ENCODE peak calls at places on chromosome 5, in nine cellular contexts. Z is tibial artery; C is fibroblast of mammary gland; N is fibroblast of lung; A is lung; G is transverse colon; E is astrocyte; B is AG09319; U is CD4-positive, alpha-beta T cell. J is an unnamed sample.

GRCh38 chr5:175250426-175250825 is 193.6 kb downstream of the DRD1 start:
- DNase-seq in N (no peak), Z (no peak), G (no peak), E (no peak), U (no peak), A (no peak), C (no peak), B (no peak), J (no peak)

GRCh38 chr5:154937718-154938466 is at the start of gene GEMIN5:
- DNase-seq in E (peak), U (peak), G (peak), C (peak), B (peak), A (peak), N (peak), Z (peak), J (peak)

GRCh38 chr5:9927521-9927997 is 297.4 kb upstream of the TAS2R1 start:
- DNase-seq in Z (no peak), C (peak), U (no peak), B (no peak), G (no peak), A (no peak), N (peak), E (peak), J (no peak)

GRCh38 chr5:88298425-88298824 is 29.8 kb upstream of the TMEM161B start:
- DNase-seq in A (no peak), C (peak), N (peak), G (no peak), B (no peak), Z (no peak), E (peak), U (no peak), J (no peak)

GRCh38 chr5:179827684-179828083 is 7.0 kb downstream of the SQSTM1 start:
- DNase-seq in G (peak), B (no peak), N (peak), E (no peak), A (no peak), U (no peak), Z (no peak), C (peak), J (no peak)

GRCh38 chr5:90293931-90294330 is 115.6 kb downstream of the CETN3 start:
- DNase-seq in A (no peak), Z (no peak), G (no peak), C (peak), B (no peak), N (peak), U (no peak), E (peak), J (no peak)

GRCh38 chr5:35651002-35651756 is 33.5 kb downstream of the SPEF2 start:
- DNase-seq in B (peak), A (no peak), N (peak), C (peak), E (peak), U (peak), G (peak), Z (no peak), J (peak)

GRCh38 chr5:10293907-10294662 is 13.6 kb downstream of the CMBL start:
- DNase-seq in N (no peak), U (no peak), B (no peak), E (no peak), G (no peak), Z (no peak), C (peak), A (no peak), J (no peak)

GRCh38 chr5:860506-861150 is 9.8 kb upstream of the ZDHHC11 start:
- DNase-seq in C (no peak), G (no peak), E (no peak), N (no peak), U (no peak), B (no peak), Z (no peak), A (no peak), J (no peak)

GRCh38 chr5:135433626-135434426 is 13.3 kb downstream of the DCANP1 start:
- DNase-seq in U (no peak), Z (no peak), G (no peak), E (no peak), N (peak), C (peak), A (no peak), B (no peak), J (no peak)

GRCh38 chr5:116750626-116751188 is 176.1 kb upstream of the SEMA6A start:
- DNase-seq in U (no peak), C (no peak), Z (no peak), N (no peak), E (no peak), A (no peak), G (no peak), B (no peak), J (no peak)

GRCh38 chr5:150175536-150175935 is 9.0 kb downstream of the CDX1 start:
- DNase-seq in Z (no peak), A (no peak), G (no peak), N (no peak), B (no peak), E (no peak), U (no peak), C (peak), J (peak)

GRCh38 chr5:35856186-35857003 is at the start of gene IL7R:
- DNase-seq in N (peak), Z (no peak), U (no peak), A (no peak), B (no peak), E (peak), G (no peak), C (no peak), J (no peak)

GRCh38 chr5:139752506-139753350 is 42.9 kb upstream of the PSD2 start:
- DNase-seq in G (no peak), Z (no peak), B (no peak), C (peak), E (peak), U (no peak), A (no peak), N (no peak), J (no peak)

GRCh38 chr5:180208435-180209081 is 453 bp downstream of the RASGEF1C start:
- DNase-seq in A (no peak), U (no peak), N (no peak), G (no peak), B (no peak), Z (no peak), C (no peak), E (no peak), J (no peak)

GRCh38 chr5:81065492-81065891 is 105.3 kb downstream of the RASGRF2 start:
- DNase-seq in N (peak), U (no peak), A (no peak), Z (no peak), E (no peak), B (no peak), G (no peak), C (no peak), J (no peak)

GRCh38 chr5:32059779-32060178 is 114.3 kb downstream of the GOLPH3 start:
- DNase-seq in N (no peak), E (peak), A (no peak), U (no peak), B (no peak), G (no peak), Z (no peak), C (no peak), J (no peak)

GRCh38 chr5:175246242-175246891 is 197.6 kb downstream of the DRD1 start:
- DNase-seq in U (no peak), B (peak), Z (peak), G (peak), E (peak), N (peak), A (no peak), C (peak), J (no peak)

GRCh38 chr5:23820764-23821471 is 313.5 kb downstream of the PRDM9 start:
- DNase-seq in G (no peak), C (peak), E (no peak), B (no peak), Z (no peak), A (no peak), N (peak), U (no peak), J (no peak)

GRCh38 chr5:131068893-131069643 is 96.0 kb downstream of the HINT1 start:
- DNase-seq in U (peak), G (peak), E (no peak), N (no peak), Z (no peak), A (no peak), C (no peak), B (no peak), J (peak)

GRCh38 chr5:159341145-159341544 is 10.9 kb upstream of the IL12B start:
- DNase-seq in B (no peak), A (no peak), C (no peak), Z (no peak), U (no peak), N (no peak), E (no peak), G (no peak), J (no peak)

GRCh38 chr5:93088566-93088965 is 492.5 kb downstream of the NR2F1-AS1 start:
- DNase-seq in G (no peak), B (no peak), A (no peak), U (no peak), Z (no peak), E (no peak), N (no peak), C (no peak), J (no peak)

GRCh38 chr5:169499990-169500389 is 83.6 kb upstream of the SPDL1 start:
- DNase-seq in C (no peak), B (no peak), A (no peak), U (no peak), Z (no peak), E (no peak), G (no peak), N (no peak), J (no peak)

GRCh38 chr5:39501403-39501802 is 76.6 kb upstream of the DAB2 start:
- DNase-seq in Z (no peak), N (peak), U (no peak), B (no peak), E (peak), G (no peak), A (no peak), C (peak), J (no peak)

GRCh38 chr5:176714067-176714466 is 66.8 kb downstream of the TSPAN17 start:
- DNase-seq in B (no peak), E (no peak), G (no peak), N (no peak), C (peak), A (no peak), U (no peak), Z (no peak), J (no peak)

GRCh38 chr5:180284161-180284560 is 7.7 kb downstream of the MAPK9 start:
- DNase-seq in U (no peak), A (no peak), N (no peak), Z (no peak), C (no peak), G (no peak), E (no peak), B (no peak), J (no peak)

GRCh38 chr5:153005711-153006110 is 484.8 kb upstream of the GRIA1 start:
- DNase-seq in E (no peak), B (no peak), A (no peak), N (no peak), U (no peak), G (no peak), C (no peak), Z (no peak), J (no peak)

GRCh38 chr5:62143268-62144229 is 162.5 kb upstream of the KIF2A start:
- DNase-seq in E (peak), N (peak), Z (no peak), B (no peak), G (no peak), C (peak), U (no peak), A (no peak), J (no peak)

GRCh38 chr5:53425598-53426516 is 54.6 kb upstream of the FST start:
- DNase-seq in C (peak), A (no peak), U (no peak), Z (no peak), B (no peak), N (no peak), G (peak), E (peak), J (peak)

GRCh38 chr5:37495210-37495609 is 116.1 kb downstream of the WDR70 start:
- DNase-seq in N (peak), B (no peak), E (peak), A (no peak), C (peak), Z (no peak), U (no peak), G (no peak), J (no peak)
- TF ChIP-seq CTCF in N (peak), B (no peak), E (no peak), A (no peak), C (peak), Z (no peak), U (no peak), G (no peak), J (no peak)

DNA sequence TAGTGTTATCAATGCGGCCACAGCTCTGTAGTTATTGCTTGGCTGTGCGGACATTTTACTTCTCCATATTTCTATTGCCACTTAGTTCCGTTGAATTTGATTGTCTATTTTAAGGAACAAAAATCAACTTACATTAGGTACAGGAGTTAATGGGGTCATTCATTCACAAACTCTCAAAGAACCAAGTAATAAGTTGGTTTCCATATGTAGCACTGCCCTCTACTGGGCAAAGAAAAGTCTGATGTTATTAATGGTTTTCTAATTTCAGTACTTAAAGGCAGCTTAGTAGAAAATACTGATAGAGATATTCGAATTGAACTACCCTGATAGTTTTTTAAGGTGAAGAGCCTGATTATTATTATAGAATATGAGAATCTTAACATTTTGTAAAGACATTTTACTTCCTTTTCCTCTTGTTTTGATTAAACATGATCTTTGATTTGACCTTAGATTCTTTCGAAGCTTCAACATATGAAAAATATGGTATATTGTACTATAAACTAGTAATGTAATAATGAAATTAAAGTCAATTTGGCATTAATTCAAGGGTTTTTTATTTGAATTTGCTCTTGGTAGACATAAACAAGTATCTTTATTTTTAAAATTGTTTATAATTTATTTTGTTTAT is 119.5 kb upstream of the CTNND2 start:
- DNase-seq in A (no peak), U (no peak), Z (no peak), E (peak), N (peak), C (peak), G (no peak), B (no peak), J (peak)
- TF ChIP-seq CTCF in A (peak), U (peak), Z (no peak), E (peak), N (peak), C (peak), G (peak), B (peak), J (peak)

DNA sequence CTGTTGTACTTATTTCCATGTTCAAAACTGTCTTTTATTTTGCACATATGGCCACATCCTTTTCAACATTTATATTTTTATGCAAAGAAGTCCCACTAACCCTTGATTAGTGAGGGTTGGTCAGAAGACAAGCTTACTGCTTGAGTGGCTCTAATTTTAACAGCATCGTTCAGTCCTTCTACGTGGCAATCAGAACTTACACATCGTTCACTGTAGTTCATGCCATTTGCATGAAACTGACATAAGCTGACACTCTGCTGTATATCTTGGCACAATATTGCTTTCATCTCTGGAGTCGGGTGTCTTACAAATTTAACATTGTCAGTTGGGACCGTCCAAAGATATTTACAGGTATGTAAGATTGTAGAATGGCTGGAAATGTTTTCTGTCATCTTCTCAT is 50.6 kb downstream of the MARCHF11 start:
- DNase-seq in E (no peak), G (no peak), B (no peak), U (no peak), N (no peak), Z (no peak), C (no peak), A (no peak), J (no peak)
- TF ChIP-seq CTCF in E (no peak), G (no peak), B (no peak), U (no peak), N (no peak), Z (no peak), C (no peak), A (no peak), J (no peak)

DNA sequence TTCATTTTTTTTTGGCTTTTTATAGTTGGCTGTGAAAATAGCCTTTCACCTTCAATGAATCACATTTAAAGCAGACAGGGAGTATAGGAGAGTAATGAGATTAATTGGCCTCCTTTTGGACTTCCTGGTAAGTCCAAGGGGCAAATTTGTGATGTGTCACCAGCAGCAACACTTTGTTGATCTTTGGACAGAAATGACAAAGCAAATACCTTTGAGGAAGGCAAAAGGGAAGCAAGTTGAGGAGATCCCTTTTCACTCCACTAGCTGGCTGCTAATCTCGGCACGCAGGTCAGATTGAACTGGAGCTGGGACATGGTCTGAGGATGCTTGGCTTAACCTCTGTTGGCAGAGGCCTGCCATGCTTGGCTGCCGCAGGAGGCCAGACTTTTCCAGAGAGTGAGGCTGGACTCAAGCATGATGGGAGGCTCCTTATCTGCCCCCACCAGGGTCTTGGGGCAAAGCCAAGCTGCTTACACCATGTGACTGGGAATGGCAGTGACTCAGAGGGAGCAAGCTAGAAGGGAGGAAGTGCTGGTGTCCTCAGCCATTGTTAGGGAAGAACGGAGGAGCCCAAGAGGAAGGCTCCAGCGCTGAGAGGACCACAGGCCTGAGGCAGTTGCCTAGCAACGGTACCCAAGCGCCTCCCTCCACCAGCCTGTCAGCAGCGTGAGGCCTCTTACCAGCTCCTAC is 174.5 kb upstream of the MAP1B start:
- DNase-seq in C (peak), Z (peak), U (no peak), N (peak), G (peak), E (peak), B (no peak), A (peak), J (no peak)
- TF ChIP-seq CTCF in C (no peak), Z (no peak), U (no peak), N (no peak), G (no peak), E (peak), B (no peak), A (no peak), J (no peak)

GRCh38 chr5:98977723-98978122 is 48.9 kb upstream of the CHD1 start:
- DNase-seq in A (peak), C (no peak), E (no peak), U (no peak), Z (no peak), B (no peak), N (no peak), G (no peak), J (no peak)

GRCh38 chr5:98978528-98978927 is 49.7 kb upstream of the CHD1 start:
- DNase-seq in G (no peak), U (no peak), B (no peak), Z (no peak), A (no peak), E (no peak), C (no peak), N (no peak), J (no peak)

GRCh38 chr5:98975223-98975622 is 46.4 kb upstream of the CHD1 start:
- DNase-seq in N (no peak), A (no peak), C (no peak), E (no peak), G (no peak), U (no peak), B (no peak), Z (no peak), J (no peak)

DNA sequence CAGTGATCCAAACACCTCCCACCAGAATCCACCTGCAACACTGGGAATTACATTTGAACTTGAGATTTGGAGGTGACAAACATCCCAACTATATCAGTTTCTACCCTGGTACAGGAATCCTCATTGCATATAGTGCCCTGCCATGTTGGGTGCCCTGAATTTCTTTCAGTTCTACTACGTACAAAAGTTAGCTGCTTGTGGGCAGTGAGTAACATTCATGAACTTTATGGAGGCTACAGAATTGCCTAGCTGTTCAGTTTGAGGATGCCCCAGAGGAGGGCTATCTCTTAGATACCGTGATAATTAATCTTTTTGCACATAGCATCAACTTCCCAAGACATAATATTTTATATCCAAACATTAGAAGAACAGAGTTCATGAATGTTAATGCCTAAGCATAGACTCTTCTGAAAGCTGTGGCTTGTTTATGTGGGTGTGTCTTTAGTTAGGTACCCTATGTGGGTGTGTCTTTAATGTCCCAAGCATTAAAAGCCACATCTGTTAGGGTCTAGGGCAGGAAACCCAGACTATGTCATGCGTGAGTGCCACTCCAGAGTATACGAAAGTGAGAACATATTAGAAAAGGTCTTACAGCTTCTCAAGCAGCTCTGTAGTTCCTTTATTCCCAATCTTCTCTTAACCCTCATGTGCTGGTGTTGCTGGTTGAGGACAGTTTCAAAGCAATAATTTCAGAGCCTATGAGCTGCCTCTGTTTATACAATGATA is 47.0 kb upstream of the CHD1 start:
- DNase-seq in U (no peak), C (no peak), N (no peak), Z (no peak), A (no peak), E (no peak), G (no peak), B (no peak), J (no peak)
- TF ChIP-seq CTCF in U (no peak), C (no peak), N (no peak), Z (no peak), A (no peak), E (no peak), G (no peak), B (no peak), J (no peak)

GRCh38 chr5:141560725-141561483 is 57.9 kb downstream of the DIAPH1 start:
- DNase-seq in A (peak), G (peak), U (no peak), C (peak), N (peak), E (peak), B (peak), Z (peak), J (no peak)
- TF ChIP-seq CTCF in A (peak), G (peak), U (no peak), C (peak), N (peak), E (peak), B (peak), Z (peak), J (peak)

J was measured in GM20000.